ENCODE peak calls at places on chromosomes 1 and 21, in seven cellular contexts. M is mucosa of descending colon, E is GM13977, I is T-helper 2 cell, R is EH, A is iPS DF 6.9, V is right cardiac atrium. O is an unnamed sample.

GRCh38 chr1:67824771-67825170 is 8.5 kb downstream of the GNG12 start:
- DNase-seq in M (no peak), E (no peak), I (no peak), R (no peak), A (no peak), V (no peak), O (no peak)

GRCh38 chr1:162385702-162386101 is 4.2 kb downstream of the C1orf226 start:
- DNase-seq in M (no peak), E (peak), I (no peak), R (no peak), A (no peak), V (no peak), O (no peak)

GRCh38 chr1:245291351-245291750 is 136.6 kb downstream of the KIF26B start:
- DNase-seq in M (no peak), E (no peak), I (no peak), R (no peak), A (no peak), V (no peak), O (no peak)

GRCh38 chr1:205486258-205486657 is 18.2 kb upstream of the CDK18 start:
- DNase-seq in M (no peak), E (no peak), I (no peak), R (no peak), A (no peak), V (no peak), O (no peak)

GRCh38 chr1:152654110-152654509 is 9.1 kb upstream of the LCE2D start:
- DNase-seq in M (peak), E (peak), I (peak), R (peak), A (peak), V (no peak), O (no peak)

GRCh38 chr1:234393190-234393589 is 19.9 kb downstream of the COA6 start:
- DNase-seq in M (no peak), E (no peak), I (peak), R (no peak), A (no peak), V (no peak), O (no peak)

GRCh38 chr1:117284408-117285215 is 73.9 kb upstream of the VTCN1 start:
- DNase-seq in M (no peak), E (no peak), I (peak), R (peak), A (peak), V (no peak), O (no peak)

GRCh38 chr1:28602536-28603439 is 10.7 kb downstream of the RAB42 start:
- DNase-seq in M (no peak), E (peak), I (no peak), R (peak), A (no peak), V (no peak), O (no peak)

GRCh38 chr1:21046132-21046531 is 130.6 kb downstream of the EIF4G3 start:
- DNase-seq in M (no peak), E (no peak), I (no peak), R (no peak), A (no peak), V (no peak), O (no peak)

GRCh38 chr1:81703736-81704463 is 96.8 kb upstream of the ADGRL2 start:
- DNase-seq in M (no peak), E (no peak), I (no peak), R (peak), A (no peak), V (no peak), O (no peak)

GRCh38 chr1:156852414-156852874 is 6.5 kb downstream of the INSRR start:
- DNase-seq in M (peak), E (no peak), I (no peak), R (peak), A (no peak), V (peak), O (peak)

GRCh38 chr1:11479375-11479979 is 522 bp downstream of the DISP3 start:
- DNase-seq in M (no peak), E (no peak), I (no peak), R (no peak), A (no peak), V (no peak), O (no peak)

GRCh38 chr1:100736324-100736723 is 16.8 kb downstream of the VCAM1 start:
- DNase-seq in M (no peak), E (no peak), I (no peak), R (peak), A (no peak), V (peak), O (no peak)

GRCh38 chr1:218705911-218706893 is 361.1 kb downstream of the TGFB2 start:
- DNase-seq in M (no peak), E (no peak), I (no peak), R (peak), A (no peak), V (no peak), O (no peak)

GRCh38 chr1:46523556-46524443 is 27.6 kb downstream of the KNCN start:
- DNase-seq in M (no peak), E (no peak), I (no peak), R (no peak), A (no peak), V (no peak), O (no peak)

GRCh38 chr1:88250915-88251314 is 433.2 kb upstream of the PKN2 start:
- DNase-seq in M (no peak), E (no peak), I (no peak), R (no peak), A (no peak), V (no peak), O (no peak)

GRCh38 chr1:26335774-26336476 is 18.0 kb downstream of the CRYBG2 start:
- DNase-seq in M (no peak), E (no peak), I (no peak), R (no peak), A (no peak), V (peak), O (no peak)

GRCh38 chr21:29689753-29690152 is 250.0 kb downstream of the GRIK1 start:
- DNase-seq in M (no peak), E (no peak), I (no peak), R (no peak), A (no peak), V (no peak), O (no peak)

GRCh38 chr1:170562644-170563338 is 30.8 kb downstream of the GORAB start:
- DNase-seq in M (no peak), E (peak), I (peak), R (peak), A (no peak), V (peak), O (peak)

GRCh38 chr1:54965624-54966340 is 14.6 kb upstream of the TMEM61 start:
- DNase-seq in M (no peak), E (no peak), I (peak), R (peak), A (no peak), V (peak), O (peak)